ENCODE peak calls at places on chromosomes 4 and X, in five cellular contexts. L, I, T, A and Z are unnamed samples.

GRCh38 chr4:107740950-107741701 is 21.1 kb upstream of the PAPSS1 start:
- DNase-seq in A (no peak), L (no peak), T (no peak), I (peak), Z (no peak)

GRCh38 chr4:46389301-46389761 is 597 bp downstream of the GABRA2 start:
- DNase-seq in T (no peak), I (peak), A (no peak), L (peak), Z (no peak)

GRCh38 chr4:152606800-152607577 is 71.1 kb upstream of the FBXW7 start:
- DNase-seq in L (no peak), T (no peak), A (no peak), I (no peak), Z (no peak)

GRCh38 chrX:30327762-30328161 is 18.6 kb upstream of the NR0B1 start:
- DNase-seq in A (no peak), L (no peak), I (no peak), T (no peak), Z (no peak)

GRCh38 chrX:153647461-153648357 is 706 bp downstream of the DUSP9 start:
- DNase-seq in I (no peak), L (no peak), T (peak), A (no peak), Z (no peak)

GRCh38 chr4:150580244-150580643 is 1.7 kb upstream of the MAB21L2 start:
- DNase-seq in L (no peak), A (no peak), T (no peak), I (no peak), Z (no peak)

GRCh38 chr4:18847276-18847890 is 825.8 kb upstream of the LCORL start:
- DNase-seq in I (no peak), A (no peak), L (no peak), T (no peak), Z (no peak)

GRCh38 chrX:154526901-154527675 is 11.1 kb upstream of the FAM3A start:
- DNase-seq in I (peak), L (peak), T (peak), A (peak), Z (peak)

GRCh38 chrX:31497086-31497485 is 425.2 kb upstream of the FTHL17 start:
- DNase-seq in T (no peak), I (peak), L (no peak), A (no peak), Z (no peak)

GRCh38 chr4:41144812-41145211 is 69.5 kb downstream of the APBB2 start:
- DNase-seq in T (no peak), L (no peak), A (no peak), I (peak), Z (peak)

GRCh38 chrX:107805179-107805578 is 20.5 kb upstream of the MID2 start:
- DNase-seq in A (no peak), T (no peak), I (no peak), L (no peak), Z (no peak)

GRCh38 chr4:153506972-153507678 is 41.0 kb downstream of the TMEM131L start:
- DNase-seq in T (no peak), A (no peak), L (no peak), I (no peak), Z (no peak)

GRCh38 chrX:110853610-110854009 is 58.0 kb upstream of the CHRDL1 start:
- DNase-seq in L (peak), A (no peak), I (peak), T (no peak), Z (no peak)